ENCODE peak calls at places on chromosomes 16 and 17, in nine cellular contexts. I is CD4-positive, alpha-beta T cell; V is GM23248; P is astrocyte; G is CD8-positive, alpha-beta T cell; D is GM23338; Y is thoracic aorta; M is heart left ventricle; A is body of pancreas. R is an unnamed sample. For H3K27me3, the result is how much of the 10 kb centered on the place peaks cover.

GRCh38 chr16:79847101-79847500 is 246.6 kb upstream of the MAF start:
- DNase-seq in D (no peak), Y (no peak), A (no peak), I (no peak), G (no peak), P (no peak), M (no peak), V (no peak), R (no peak)

GRCh38 chr17:46916211-46916610 is 6.7 kb upstream of the GOSR2 start:
- DNase-seq in M (no peak), I (no peak), V (peak), A (no peak), D (no peak), G (no peak), Y (no peak), P (peak), R (no peak)

GRCh38 chr17:6496116-6496481 is 51.8 kb downstream of the PIMREG start:
- DNase-seq in Y (no peak), V (no peak), P (no peak), I (no peak), A (no peak), G (no peak), D (peak), M (no peak), R (no peak)

GRCh38 chr16:58733248-58733670 is 857 bp downstream of the GOT2 start:
- DNase-seq in Y (peak), P (no peak), D (peak), G (no peak), I (no peak), A (peak), V (peak), M (no peak), R (no peak)

GRCh38 chr16:3444032-3444388 is 530 bp downstream of the NAA60 start:
- DNase-seq in A (no peak), G (no peak), M (no peak), V (peak), D (peak), P (peak), Y (no peak), I (peak), R (peak)

GRCh38 chr16:15682105-15682570 is 32.1 kb downstream of the NDE1 start:
- DNase-seq in M (no peak), Y (no peak), G (peak), P (peak), V (peak), I (peak), D (peak), A (peak), R (peak)

GRCh38 chr17:33501185-33501584 is 208.1 kb upstream of the ASIC2 start:
- DNase-seq in A (no peak), D (peak), P (no peak), V (no peak), I (no peak), M (no peak), G (no peak), Y (no peak), R (no peak)

GRCh38 chr17:67689534-67690177 is 28.1 kb upstream of the NOL11 start:
- DNase-seq in G (peak), V (peak), M (no peak), Y (peak), P (peak), A (peak), D (peak), I (peak), R (peak)

GRCh38 chr17:32558328-32558955 is 71.6 kb downstream of the CDK5R1 start:
- DNase-seq in V (no peak), A (no peak), I (no peak), Y (no peak), D (no peak), P (no peak), G (no peak), M (no peak), R (no peak)

GRCh38 chr17:77783991-77784820 is 174.3 kb upstream of the TNRC6C start:
- DNase-seq in Y (no peak), I (peak), A (no peak), V (no peak), P (no peak), D (no peak), G (peak), M (no peak), R (no peak)

GRCh38 chr17:61734012-61734411 is 129.3 kb downstream of the BRIP1 start:
- DNase-seq in P (no peak), G (no peak), Y (no peak), A (no peak), V (no peak), M (no peak), I (no peak), D (no peak), R (no peak)
- H3K27me3 ChIP-seq in P (under half), G (under half), Y (under half), A (under half), V (under half), M (under half), I (under half), D (under half), R (under half)

GRCh38 chr17:74922694-74923537 is at the start of gene USH1G:
- DNase-seq in P (no peak), M (no peak), V (no peak), G (no peak), Y (no peak), A (peak), I (no peak), D (peak), R (no peak)

GRCh38 chr17:74924250-74924948 is at the start of gene OTOP2:
- DNase-seq in V (no peak), P (no peak), A (no peak), G (no peak), I (no peak), D (peak), M (no peak), Y (no peak), R (no peak)

GRCh38 chr17:74923538-74924249 is 379 bp upstream of the OTOP2 start:
- DNase-seq in V (peak), I (peak), D (peak), P (no peak), G (peak), A (peak), M (peak), Y (peak), R (peak)

GRCh38 chr17:74922172-74922571 is 883 bp downstream of the USH1G start:
- DNase-seq in D (no peak), G (no peak), V (no peak), Y (no peak), A (no peak), M (no peak), P (no peak), I (no peak), R (no peak)

DNA sequence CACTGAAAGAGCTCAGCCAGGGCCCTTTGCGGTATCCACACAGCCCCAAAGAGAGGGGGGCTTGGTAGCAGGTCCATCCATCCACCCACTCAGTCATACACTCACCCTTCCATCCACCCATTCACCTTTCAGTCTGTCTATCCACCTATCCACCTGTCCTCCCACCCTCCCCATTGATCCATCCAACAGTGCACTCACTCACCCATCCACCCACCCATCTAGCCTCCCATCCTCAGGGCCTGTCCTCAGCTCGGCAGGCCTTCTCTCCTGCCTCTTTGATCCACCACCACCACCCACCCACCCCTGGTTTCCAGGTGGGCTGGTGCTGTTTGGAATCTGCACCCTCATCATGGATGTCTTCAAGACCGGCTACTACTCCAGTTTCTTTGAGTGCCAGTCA is 1.2 kb downstream of the OTOP2 start:
- DNase-seq in G (no peak), D (no peak), A (no peak), Y (no peak), I (no peak), M (no peak), V (no peak), P (no peak), R (no peak)
- H3K27me3 ChIP-seq in G (under half), D (half or more), A (under half), Y (under half), I (half or more), M (under half), V (half or more), P (half or more), R (half or more)

GRCh38 chr17:57956311-57957119 is 1.3 kb upstream of the CUEDC1 start:
- DNase-seq in G (peak), I (peak), D (peak), Y (no peak), A (peak), M (no peak), V (no peak), P (no peak), R (no peak)
- H3K27me3 ChIP-seq in G (under half), I (under half), D (under half), Y (under half), A (under half), M (under half), V (under half), P (under half), R (under half)

GRCh38 chr17:80592243-80592642 is 47.6 kb downstream of the RPTOR start:
- DNase-seq in P (no peak), V (no peak), Y (no peak), G (no peak), D (no peak), I (no peak), M (no peak), A (no peak), R (no peak)

GRCh38 chr17:80593171-80593570 is 48.5 kb downstream of the RPTOR start:
- DNase-seq in Y (no peak), M (no peak), I (no peak), V (no peak), P (no peak), D (no peak), A (no peak), G (no peak), R (no peak)

GRCh38 chr17:80591788-80592187 is 47.1 kb downstream of the RPTOR start:
- DNase-seq in D (no peak), G (no peak), A (no peak), M (no peak), V (no peak), Y (no peak), I (no peak), P (no peak), R (no peak)

GRCh38 chr17:80596760-80597608 is 52.3 kb downstream of the RPTOR start:
- DNase-seq in G (no peak), A (no peak), V (peak), Y (no peak), D (no peak), P (peak), M (no peak), I (no peak), R (no peak)

GRCh38 chr17:80594666-80595269 is 50.1 kb downstream of the RPTOR start:
- DNase-seq in G (no peak), M (no peak), D (no peak), I (no peak), A (no peak), P (no peak), V (peak), Y (no peak), R (no peak)
- H3K27me3 ChIP-seq in G (under half), M (under half), D (under half), I (under half), A (under half), P (under half), V (under half), Y (under half), R (under half)

GRCh38 chr17:73481672-73482071 is 162.6 kb downstream of the SDK2 start:
- DNase-seq in Y (no peak), A (no peak), G (no peak), P (no peak), M (no peak), V (no peak), I (no peak), D (no peak), R (no peak)

GRCh38 chr17:73482674-73483293 is 161.5 kb downstream of the SDK2 start:
- DNase-seq in G (no peak), V (no peak), D (no peak), I (no peak), Y (no peak), P (no peak), A (no peak), M (no peak), R (no peak)

GRCh38 chr17:73478768-73479424 is 165.3 kb downstream of the SDK2 start:
- DNase-seq in D (peak), G (no peak), V (no peak), A (no peak), Y (no peak), I (no peak), P (no peak), M (no peak), R (no peak)

GRCh38 chr17:73482251-73482661 is 162.0 kb downstream of the SDK2 start:
- DNase-seq in I (no peak), V (no peak), M (no peak), G (no peak), P (no peak), D (no peak), Y (no peak), A (no peak), R (no peak)

GRCh38 chr17:73480740-73481139 is 163.5 kb downstream of the SDK2 start:
- DNase-seq in G (no peak), I (no peak), M (peak), Y (no peak), P (no peak), V (no peak), D (no peak), A (no peak), R (peak)
- H3K27me3 ChIP-seq in G (under half), I (under half), M (under half), Y (under half), P (under half), V (under half), D (under half), A (under half), R (under half)

GRCh38 chr17:383771-384621 is 31.4 kb upstream of the RPH3AL start:
- DNase-seq in V (no peak), Y (no peak), I (no peak), M (no peak), G (no peak), A (no peak), P (no peak), D (no peak), R (no peak)

GRCh38 chr17:384622-385194 is 32.1 kb upstream of the RPH3AL start:
- DNase-seq in I (no peak), V (no peak), M (no peak), A (no peak), P (no peak), G (no peak), D (peak), Y (no peak), R (no peak)

GRCh38 chr17:385195-385835 is 32.7 kb upstream of the RPH3AL start:
- DNase-seq in V (peak), A (peak), I (no peak), G (no peak), P (no peak), Y (no peak), M (peak), D (peak), R (no peak)

GRCh38 chr17:381941-382643 is 29.5 kb upstream of the RPH3AL start:
- DNase-seq in G (no peak), M (no peak), P (no peak), A (no peak), Y (no peak), D (no peak), I (no peak), V (no peak), R (no peak)

GRCh38 chr17:382644-383533 is 30.3 kb upstream of the RPH3AL start:
- DNase-seq in A (peak), Y (no peak), M (no peak), G (no peak), I (no peak), D (peak), P (peak), V (peak), R (peak)
- H3K27me3 ChIP-seq in A (under half), Y (under half), M (under half), G (under half), I (under half), D (under half), P (under half), V (under half), R (under half)

DNA sequence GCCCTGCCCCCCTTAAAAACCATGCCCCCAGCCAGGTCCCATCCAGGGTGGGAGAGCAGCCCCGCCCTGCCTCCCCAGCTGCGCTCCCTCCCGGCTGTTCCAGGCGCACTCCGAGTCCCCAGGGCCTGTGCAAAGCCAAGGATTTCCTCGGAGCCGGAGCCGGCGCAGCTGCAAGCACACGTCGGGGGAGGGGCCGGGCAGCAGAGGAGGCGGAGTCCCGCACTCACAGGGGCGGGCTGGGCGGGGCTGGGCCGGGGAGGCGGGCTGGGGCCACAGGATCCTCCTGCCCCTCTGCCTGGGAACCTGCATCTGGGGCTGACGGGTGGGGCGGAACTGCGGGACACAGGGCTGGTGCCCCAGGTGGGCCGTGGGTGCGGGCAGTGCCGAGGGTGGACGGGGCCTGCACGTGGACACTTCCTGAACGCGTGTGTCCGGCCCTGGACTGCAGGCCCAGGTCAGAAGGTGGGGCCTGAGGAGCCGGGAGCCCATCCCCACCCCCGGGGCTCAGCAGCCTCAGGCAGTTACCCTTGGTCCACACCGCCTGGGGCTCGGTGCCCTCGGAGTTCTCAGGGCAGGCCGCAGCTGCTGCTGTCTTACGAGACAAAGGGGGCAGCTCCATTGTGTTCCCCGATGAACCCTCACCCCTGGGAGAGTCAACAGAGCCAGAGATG is 24.0 kb upstream of the SSTR5 start:
- DNase-seq in G (no peak), D (peak), Y (no peak), V (peak), P (no peak), M (peak), A (peak), I (no peak), R (peak)
- H3K27me3 ChIP-seq in G (under half), D (under half), Y (under half), V (under half), P (under half), M (under half), A (under half), I (under half), R (under half)

DNA sequence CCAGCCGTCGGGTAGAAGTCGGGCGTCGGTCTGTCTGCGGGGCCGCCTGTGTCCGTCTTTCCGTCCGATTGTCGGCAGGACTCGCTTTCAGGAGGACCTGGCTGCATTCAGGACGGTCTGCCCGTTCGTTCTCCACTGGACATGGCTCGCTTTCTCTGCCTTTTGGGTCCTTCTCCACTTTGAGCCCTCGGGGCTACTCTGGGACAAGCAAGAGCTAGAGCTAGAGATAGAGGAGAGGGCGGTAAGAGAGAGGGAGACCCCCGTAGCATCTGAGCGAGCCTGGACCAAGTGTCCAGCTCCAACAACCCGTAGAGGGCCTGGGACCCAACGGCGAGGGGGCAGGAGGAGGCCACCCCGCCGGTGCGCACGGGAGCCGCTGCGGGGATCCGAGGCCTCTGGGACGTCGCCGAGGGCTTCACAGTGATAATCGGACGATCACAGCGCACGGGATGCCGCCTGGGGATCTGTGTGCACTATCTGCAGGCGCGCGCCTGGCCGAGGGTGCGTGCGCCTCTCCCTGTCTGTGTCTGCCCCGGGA is 4.5 kb downstream of the TBX4 start:
- DNase-seq in G (peak), I (no peak), A (peak), Y (no peak), M (no peak), D (no peak), V (peak), P (no peak), R (no peak)
- H3K27me3 ChIP-seq in G (under half), I (half or more), A (under half), Y (under half), M (half or more), D (half or more), V (half or more), P (half or more), R (half or more)

DNA sequence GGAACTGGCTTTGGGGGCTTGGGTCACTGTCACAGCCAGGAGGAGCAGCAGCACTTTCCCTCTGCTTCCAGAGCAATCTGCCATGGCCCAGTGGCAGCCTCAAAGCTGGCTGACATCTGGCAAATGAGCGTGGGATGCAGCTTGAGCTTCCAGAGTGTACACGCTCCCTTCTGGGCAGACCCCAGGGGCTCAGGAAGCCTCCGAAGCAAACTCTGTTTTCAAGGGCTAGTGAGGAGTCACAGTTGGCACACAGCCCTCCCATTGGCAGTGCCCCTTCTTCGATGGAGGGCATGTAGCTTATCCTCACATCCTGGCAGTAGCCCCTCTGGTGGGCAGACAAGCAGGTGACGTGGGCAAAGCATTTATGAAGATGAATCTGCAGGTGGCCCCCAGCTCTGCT is 249.6 kb downstream of the ENGASE start:
- DNase-seq in V (no peak), D (no peak), I (no peak), Y (no peak), G (no peak), P (no peak), M (no peak), A (no peak), R (no peak)
- H3K27me3 ChIP-seq in V (under half), D (under half), I (under half), Y (under half), G (under half), P (under half), M (under half), A (under half), R (under half)